ENCODE peak calls at places on chromosomes 16 and 17, in nine cellular contexts. T is IMR-90; Y is uterus; K is aorta; I is RWPE2; J is pancreas; E is right cardiac atrium; F is esophagus muscularis mucosa; Q is naive thymus-derived CD4-positive, alpha-beta T cell. G is an unnamed sample.

GRCh38 chr17:77471984-77472836 is 331.4 kb downstream of the SEC14L1 start:
- DNase-seq in T (peak; percentile 64), F (no peak), I (peak; percentile 84), E (peak; percentile 72), J (no peak), Y (peak; percentile 82), K (no peak), Q (no peak), G (no peak)

GRCh38 chr17:10360578-10360977 is 12.2 kb downstream of the MYH13 start:
- DNase-seq in I (no peak), J (no peak), T (peak; percentile 9), E (no peak), K (no peak), Q (no peak), F (no peak), Y (no peak), G (no peak)

GRCh38 chr17:56114469-56114868 is 38.8 kb upstream of the ANKFN1 start:
- DNase-seq in K (no peak), I (no peak), E (no peak), Y (no peak), Q (no peak), T (no peak), F (no peak), J (no peak), G (no peak)

GRCh38 chr16:57797526-57798266 is 4.6 kb downstream of the KIFC3 start:
- DNase-seq in J (peak; percentile 90), I (peak; percentile 73), F (no peak), Y (no peak), T (no peak), Q (no peak), K (no peak), E (peak; percentile 72), G (no peak)

GRCh38 chr17:19381361-19381740 is 3.1 kb downstream of the MAPK7 start:
- DNase-seq in J (no peak), F (no peak), E (no peak), I (no peak), Y (no peak), Q (no peak), K (peak; percentile 43), T (no peak), G (no peak)

GRCh38 chr16:12067714-12068401 is 91.3 kb downstream of the SNX29 start:
- DNase-seq in K (peak; percentile 44), Q (peak; percentile 51), Y (no peak), F (no peak), J (peak; percentile 38), T (peak; percentile 85), I (no peak), E (peak; percentile 81), G (peak; percentile 64)

GRCh38 chr17:22217135-22217534 is 524.8 kb downstream of the KCNJ18 start:
- DNase-seq in E (no peak), Q (no peak), F (no peak), J (no peak), K (peak; percentile 32), I (no peak), T (no peak), Y (no peak), G (peak; percentile 17)

GRCh38 chr17:65856865-65857264 is 295.4 kb upstream of the AXIN2 start:
- DNase-seq in Y (no peak), E (no peak), I (no peak), K (no peak), J (no peak), Q (no peak), T (peak; percentile 22), F (no peak), G (no peak)

GRCh38 chr16:58418601-58419000 is 26.3 kb downstream of the GINS3 start:
- DNase-seq in F (no peak), K (no peak), T (peak; percentile 27), Y (peak; percentile 57), J (no peak), I (no peak), E (peak; percentile 79), Q (no peak), G (no peak)

GRCh38 chr16:86975445-86975844 is 341.7 kb downstream of the C16orf95 start:
- DNase-seq in F (no peak), K (peak; percentile 82), T (peak; percentile 95), Y (no peak), Q (no peak), E (no peak), J (no peak), I (no peak), G (no peak)

GRCh38 chr17:79009397-79010303 is at the start of gene CANT1:
- DNase-seq in Q (peak; percentile 75), T (peak; percentile 77), K (peak; percentile 95), Y (peak; percentile 86), J (peak; percentile 83), F (no peak), E (peak; percentile 95), I (peak; percentile 50), G (peak; percentile 96)

DNA sequence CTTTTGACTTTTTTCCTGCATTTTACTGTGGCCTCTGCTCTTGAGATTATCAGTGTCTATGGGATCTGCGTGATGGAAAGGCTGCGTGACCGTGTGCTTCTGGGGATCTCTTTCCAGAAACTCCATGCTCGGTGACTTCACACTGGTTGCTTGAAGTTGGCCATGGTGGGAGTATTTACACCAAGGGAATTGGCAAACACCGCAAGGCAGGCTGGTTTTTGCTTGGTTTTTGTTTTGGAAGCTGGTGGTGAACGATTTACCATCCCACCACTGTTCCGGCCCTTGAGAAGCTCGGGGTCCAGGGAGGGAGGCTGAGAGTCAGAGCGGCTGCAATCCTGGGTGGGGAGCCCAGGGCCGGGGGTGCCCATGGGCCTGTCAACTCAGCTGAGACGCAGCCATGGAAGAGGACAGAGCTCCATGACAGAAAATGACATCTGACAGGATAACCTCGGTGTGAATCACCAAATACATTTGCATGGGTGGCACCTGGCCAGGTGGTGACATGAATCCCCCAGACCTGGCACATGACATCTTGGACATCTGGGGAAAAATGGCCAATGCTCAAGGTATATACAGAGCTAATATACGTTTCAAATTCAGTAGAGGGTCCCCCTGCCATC is 11.1 kb downstream of the CRISPLD2 start:
- DNase-seq in E (no peak), Q (no peak), I (no peak), J (no peak), K (no peak), F (no peak), Y (no peak), T (no peak), G (no peak)
- H3K4me1 ChIP-seq in E (peaks cover 7% of the 10 kb centered on the region), Q (no peaks in the 10 kb centered on the region), I (peaks cover 2% of the 10 kb centered on the region), J (no peaks in the 10 kb centered on the region), K (no peaks in the 10 kb centered on the region), F (peaks cover 98% of the 10 kb centered on the region), Y (peaks cover 57% of the 10 kb centered on the region), T (peaks cover 56% of the 10 kb centered on the region), G (peaks cover 6% of the 10 kb centered on the region)

GRCh38 chr17:1226308-1226707 is 43.9 kb upstream of the BHLHA9 start:
- DNase-seq in I (no peak), Y (no peak), Q (no peak), J (no peak), K (no peak), T (no peak), E (no peak), F (no peak), G (no peak)

GRCh38 chr17:1228752-1229353 is 41.4 kb upstream of the BHLHA9 start:
- DNase-seq in Y (no peak), J (no peak), T (no peak), E (no peak), Q (no peak), F (no peak), K (peak; percentile 78), I (no peak), G (peak; percentile 73)

GRCh38 chr17:1229354-1229890 is 40.8 kb upstream of the BHLHA9 start:
- DNase-seq in Y (peak; percentile 37), I (no peak), T (no peak), K (peak; percentile 89), E (peak; percentile 87), J (no peak), F (peak; percentile 94), Q (no peak), G (peak; percentile 93)

GRCh38 chr17:1227365-1227764 is 42.9 kb upstream of the BHLHA9 start:
- DNase-seq in E (no peak), F (no peak), Q (no peak), I (no peak), Y (no peak), T (no peak), K (no peak), J (no peak), G (no peak)

DNA sequence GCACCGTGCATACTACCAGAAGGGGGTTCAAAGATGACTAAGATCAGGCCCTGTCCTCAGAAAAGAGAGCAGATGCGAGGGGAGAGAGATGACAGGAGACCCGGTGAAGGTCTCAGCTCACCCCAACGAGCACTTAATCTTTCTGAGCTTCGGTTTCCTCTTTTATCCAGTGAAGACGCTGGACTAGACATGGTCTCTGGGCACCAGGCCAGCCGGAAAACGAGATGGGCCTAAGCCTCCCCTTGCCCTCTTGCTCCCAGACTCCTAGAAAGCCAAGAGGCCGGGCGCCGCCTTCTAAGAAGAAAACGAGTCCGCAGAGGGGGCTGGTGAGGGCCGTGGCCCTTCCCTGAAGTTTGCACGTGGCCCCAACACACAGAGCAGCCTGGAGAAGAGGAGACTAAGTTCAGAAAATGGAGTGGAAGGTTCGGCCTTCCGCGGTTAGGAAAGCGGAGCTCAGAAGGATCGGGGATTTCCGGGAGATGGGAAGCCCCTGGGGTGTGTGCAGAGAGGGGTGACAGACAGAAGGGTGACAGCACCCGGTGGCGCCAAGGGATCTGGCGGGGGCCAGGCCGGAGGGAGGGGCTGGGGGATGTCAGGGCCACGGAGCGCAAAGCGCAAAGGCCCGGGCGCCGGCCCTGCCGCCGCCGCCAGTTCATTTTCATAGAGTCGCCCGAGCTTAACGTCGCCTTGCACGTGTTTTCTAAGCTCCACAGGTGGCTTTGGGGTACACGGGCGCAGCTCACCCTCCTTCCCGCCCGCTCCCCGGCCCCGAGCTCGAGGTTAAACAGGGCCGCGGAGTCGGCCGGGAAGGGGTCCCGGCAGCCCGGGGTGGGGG is 42.1 kb upstream of the BHLHA9 start:
- DNase-seq in E (peak; percentile 84), Q (no peak), K (no peak), T (no peak), J (no peak), I (no peak), Y (no peak), F (no peak), G (peak; percentile 84)
- H3K4me3 ChIP-seq in E (peak overlapping the region; percentile 53), Q (no peak overlapping the region), K (no peak overlapping the region), T (no peak overlapping the region), J (peak overlapping the region; percentile 61), I (no peak overlapping the region), Y (peak overlapping the region; percentile 38), F (peak overlapping the region; percentile 64), G (peak overlapping the region; percentile 74)

DNA sequence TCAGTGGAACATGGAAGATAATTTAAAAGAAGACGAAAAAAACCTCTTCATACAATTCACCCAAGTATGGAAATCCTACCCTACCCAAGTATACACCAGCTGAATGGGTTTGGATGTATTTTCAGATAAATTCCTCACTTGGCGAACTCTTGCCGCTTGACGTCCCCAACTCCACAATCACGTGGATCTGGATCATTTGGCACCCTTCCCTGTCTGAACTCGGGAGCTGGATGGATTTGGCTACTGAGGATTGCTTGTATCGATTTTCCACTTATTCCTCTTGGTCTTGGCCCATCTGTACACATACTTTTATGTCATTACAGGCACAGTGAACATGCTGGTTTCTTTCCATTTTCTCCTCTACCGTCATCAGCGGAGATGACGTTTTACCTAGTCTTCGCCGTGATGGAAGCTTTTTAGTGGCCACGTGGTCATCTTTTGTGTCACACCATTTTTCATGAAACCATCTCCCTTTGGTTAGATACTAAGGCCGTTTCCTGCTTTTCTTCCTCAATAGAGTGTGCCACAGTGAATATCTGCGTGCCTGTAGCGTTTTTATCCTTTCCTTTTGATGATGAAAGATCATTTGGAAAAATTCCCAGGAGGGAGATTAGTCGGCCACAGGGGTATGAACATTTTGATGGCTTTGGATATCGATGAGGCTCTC is 47.0 kb downstream of the CMIP start:
- DNase-seq in E (peak; percentile 30), J (no peak), F (no peak), I (no peak), Q (no peak), T (peak; percentile 65), Y (no peak), K (peak; percentile 5), G (no peak)
- H3K4me1 ChIP-seq in E (peaks cover 18% of the 10 kb centered on the region), J (peaks cover 50% of the 10 kb centered on the region), F (peaks cover 68% of the 10 kb centered on the region), I (peaks cover 33% of the 10 kb centered on the region), Q (no peaks in the 10 kb centered on the region), T (peaks cover 24% of the 10 kb centered on the region), Y (peaks cover 6% of the 10 kb centered on the region), K (no peaks in the 10 kb centered on the region), G (peaks cover 63% of the 10 kb centered on the region)

GRCh38 chr17:7019406-7019805 is 3.4 kb upstream of the BCL6B start:
- DNase-seq in T (no peak), F (no peak), Y (peak; percentile 39), K (peak; percentile 77), I (no peak), E (no peak), Q (no peak), J (no peak), G (peak; percentile 75)
- H3K4me3 ChIP-seq in T (no peak overlapping the region), F (peak overlapping the region; percentile 70), Y (peak overlapping the region; percentile 77), K (peak overlapping the region; percentile 59), I (no peak overlapping the region), E (peak overlapping the region; percentile 46), Q (no peak overlapping the region), J (peak overlapping the region; percentile 52), G (peak overlapping the region; percentile 47)